ENCODE peak calls at places on chromosomes 1 and 21, in ten cellular contexts. One of them, this sample, is unnamed.
A peak's percentile ranks its signal among the peaks of the same experiment; 100 is the strongest.

GRCh38 chr1:235867903-235868469 is 1.3 kb upstream of the LYST start:
- DNase-seq in Daoy: no peak
- DNase-seq in HEK293T: no peak
- DNase-seq in epithelial cell of esophagus: no peak
- DNase-seq in activated CD8-positive, alpha-beta memory T cell treated with anti-CD3 and anti-CD28 coated beads for 1 hour: peak; percentile 27
- DNase-seq in caudate nucleus: no peak
- DNase-seq in NCI-H1092: no peak
- DNase-seq in BE2C: no peak
- DNase-seq in glutamatergic neuron: no peak
- DNase-seq in PC-3: no peak
- DNase-seq in this sample: peak; percentile 56

GRCh38 chr1:8572106-8572505 is 245.3 kb downstream of the RERE start:
- DNase-seq in Daoy: no peak
- DNase-seq in HEK293T: no peak
- DNase-seq in epithelial cell of esophagus: peak; percentile 11
- DNase-seq in activated CD8-positive, alpha-beta memory T cell treated with anti-CD3 and anti-CD28 coated beads for 1 hour: no peak
- DNase-seq in caudate nucleus: no peak
- DNase-seq in NCI-H1092: no peak
- DNase-seq in BE2C: no peak
- DNase-seq in glutamatergic neuron: no peak
- DNase-seq in PC-3: no peak
- DNase-seq in this sample: no peak

GRCh38 chr1:214135886-214136285 is 145.1 kb upstream of the SMYD2 start:
- DNase-seq in Daoy: peak; percentile 19
- DNase-seq in HEK293T: no peak
- DNase-seq in epithelial cell of esophagus: no peak
- DNase-seq in activated CD8-positive, alpha-beta memory T cell treated with anti-CD3 and anti-CD28 coated beads for 1 hour: no peak
- DNase-seq in caudate nucleus: no peak
- DNase-seq in NCI-H1092: no peak
- DNase-seq in BE2C: no peak
- DNase-seq in glutamatergic neuron: no peak
- DNase-seq in PC-3: no peak
- DNase-seq in this sample: no peak

GRCh38 chr1:14968251-14968812 is 185.2 kb upstream of the TMEM51 start:
- DNase-seq in Daoy: peak; percentile 77
- DNase-seq in HEK293T: no peak
- DNase-seq in epithelial cell of esophagus: peak; percentile 76
- DNase-seq in activated CD8-positive, alpha-beta memory T cell treated with anti-CD3 and anti-CD28 coated beads for 1 hour: no peak
- DNase-seq in caudate nucleus: peak; percentile 55
- DNase-seq in NCI-H1092: no peak
- DNase-seq in BE2C: no peak
- DNase-seq in glutamatergic neuron: peak; percentile 47
- DNase-seq in PC-3: peak; percentile 75
- DNase-seq in this sample: no peak

GRCh38 chr1:32275424-32275823 is 16.5 kb upstream of the HDAC1 start:
- DNase-seq in Daoy: no peak
- DNase-seq in HEK293T: no peak
- DNase-seq in epithelial cell of esophagus: peak; percentile 63
- DNase-seq in activated CD8-positive, alpha-beta memory T cell treated with anti-CD3 and anti-CD28 coated beads for 1 hour: no peak
- DNase-seq in caudate nucleus: no peak
- DNase-seq in NCI-H1092: no peak
- DNase-seq in BE2C: no peak
- DNase-seq in glutamatergic neuron: peak; percentile 29
- DNase-seq in PC-3: no peak
- DNase-seq in this sample: no peak

GRCh38 chr1:201223852-201224670 is 33.4 kb downstream of the IGFN1 start:
- DNase-seq in Daoy: no peak
- DNase-seq in HEK293T: no peak
- DNase-seq in epithelial cell of esophagus: no peak
- DNase-seq in activated CD8-positive, alpha-beta memory T cell treated with anti-CD3 and anti-CD28 coated beads for 1 hour: no peak
- DNase-seq in caudate nucleus: no peak
- DNase-seq in NCI-H1092: no peak
- DNase-seq in BE2C: no peak
- DNase-seq in glutamatergic neuron: no peak
- DNase-seq in PC-3: no peak
- DNase-seq in this sample: no peak

GRCh38 chr1:167132306-167133010 is 38.6 kb downstream of the STYXL2 start:
- DNase-seq in Daoy: no peak
- DNase-seq in HEK293T: no peak
- DNase-seq in epithelial cell of esophagus: no peak
- DNase-seq in activated CD8-positive, alpha-beta memory T cell treated with anti-CD3 and anti-CD28 coated beads for 1 hour: no peak
- DNase-seq in caudate nucleus: no peak
- DNase-seq in NCI-H1092: no peak
- DNase-seq in BE2C: no peak
- DNase-seq in glutamatergic neuron: no peak
- DNase-seq in PC-3: no peak
- DNase-seq in this sample: no peak

GRCh38 chr21:43196789-43197188 is 28.0 kb downstream of the CRYAA start:
- DNase-seq in Daoy: no peak
- DNase-seq in HEK293T: no peak
- DNase-seq in epithelial cell of esophagus: peak; percentile 86
- DNase-seq in activated CD8-positive, alpha-beta memory T cell treated with anti-CD3 and anti-CD28 coated beads for 1 hour: no peak
- DNase-seq in caudate nucleus: no peak
- DNase-seq in NCI-H1092: no peak
- DNase-seq in BE2C: no peak
- DNase-seq in glutamatergic neuron: no peak
- DNase-seq in PC-3: peak; percentile 75
- DNase-seq in this sample: no peak

GRCh38 chr21:44054710-44055109 is 42.6 kb downstream of the TRAPPC10 start:
- DNase-seq in Daoy: no peak
- DNase-seq in HEK293T: no peak
- DNase-seq in epithelial cell of esophagus: no peak
- DNase-seq in activated CD8-positive, alpha-beta memory T cell treated with anti-CD3 and anti-CD28 coated beads for 1 hour: no peak
- DNase-seq in caudate nucleus: no peak
- DNase-seq in NCI-H1092: no peak
- DNase-seq in BE2C: no peak
- DNase-seq in glutamatergic neuron: no peak
- DNase-seq in PC-3: no peak
- DNase-seq in this sample: no peak

GRCh38 chr1:247146671-247147070 is 25.1 kb downstream of the ZNF124 start:
- DNase-seq in Daoy: no peak
- DNase-seq in HEK293T: peak; percentile 6
- DNase-seq in epithelial cell of esophagus: no peak
- DNase-seq in activated CD8-positive, alpha-beta memory T cell treated with anti-CD3 and anti-CD28 coated beads for 1 hour: no peak
- DNase-seq in caudate nucleus: no peak
- DNase-seq in NCI-H1092: no peak
- DNase-seq in BE2C: no peak
- DNase-seq in glutamatergic neuron: no peak
- DNase-seq in PC-3: no peak
- DNase-seq in this sample: no peak

GRCh38 chr1:66606359-66607142 is 72.6 kb downstream of the SGIP1 start:
- DNase-seq in Daoy: no peak
- DNase-seq in HEK293T: no peak
- DNase-seq in epithelial cell of esophagus: no peak
- DNase-seq in activated CD8-positive, alpha-beta memory T cell treated with anti-CD3 and anti-CD28 coated beads for 1 hour: no peak
- DNase-seq in caudate nucleus: no peak
- DNase-seq in NCI-H1092: no peak
- DNase-seq in BE2C: no peak
- DNase-seq in glutamatergic neuron: no peak
- DNase-seq in PC-3: no peak
- DNase-seq in this sample: no peak

GRCh38 chr1:219703240-219703639 is 90.3 kb upstream of the ZC3H11B start:
- DNase-seq in Daoy: no peak
- DNase-seq in HEK293T: no peak
- DNase-seq in epithelial cell of esophagus: no peak
- DNase-seq in activated CD8-positive, alpha-beta memory T cell treated with anti-CD3 and anti-CD28 coated beads for 1 hour: no peak
- DNase-seq in caudate nucleus: no peak
- DNase-seq in NCI-H1092: no peak
- DNase-seq in BE2C: no peak
- DNase-seq in glutamatergic neuron: no peak
- DNase-seq in PC-3: no peak
- DNase-seq in this sample: no peak

GRCh38 chr1:112011231-112011630 is 21.8 kb upstream of the KCND3 start:
- DNase-seq in Daoy: peak; percentile 47
- DNase-seq in HEK293T: no peak
- DNase-seq in epithelial cell of esophagus: peak; percentile 65
- DNase-seq in activated CD8-positive, alpha-beta memory T cell treated with anti-CD3 and anti-CD28 coated beads for 1 hour: no peak
- DNase-seq in caudate nucleus: no peak
- DNase-seq in NCI-H1092: no peak
- DNase-seq in BE2C: no peak
- DNase-seq in glutamatergic neuron: no peak
- DNase-seq in PC-3: peak; percentile 51
- DNase-seq in this sample: no peak

GRCh38 chr1:61616830-61617229 is 108.1 kb downstream of the TM2D1 start:
- DNase-seq in Daoy: no peak
- DNase-seq in HEK293T: no peak
- DNase-seq in epithelial cell of esophagus: peak; percentile 50
- DNase-seq in activated CD8-positive, alpha-beta memory T cell treated with anti-CD3 and anti-CD28 coated beads for 1 hour: no peak
- DNase-seq in caudate nucleus: no peak
- DNase-seq in NCI-H1092: no peak
- DNase-seq in BE2C: no peak
- DNase-seq in glutamatergic neuron: no peak
- DNase-seq in PC-3: no peak
- DNase-seq in this sample: no peak

GRCh38 chr1:149879556-149879955 is 19.8 kb upstream of the BOLA1 start:
- DNase-seq in Daoy: no peak
- DNase-seq in HEK293T: no peak
- DNase-seq in epithelial cell of esophagus: no peak
- DNase-seq in activated CD8-positive, alpha-beta memory T cell treated with anti-CD3 and anti-CD28 coated beads for 1 hour: no peak
- DNase-seq in caudate nucleus: no peak
- DNase-seq in NCI-H1092: no peak
- DNase-seq in BE2C: no peak
- DNase-seq in glutamatergic neuron: no peak
- DNase-seq in PC-3: no peak
- DNase-seq in this sample: peak; percentile 53

GRCh38 chr1:228349701-228350171 is 56.9 kb downstream of the TRIM11 start:
- DNase-seq in Daoy: no peak
- DNase-seq in HEK293T: no peak
- DNase-seq in epithelial cell of esophagus: no peak
- DNase-seq in activated CD8-positive, alpha-beta memory T cell treated with anti-CD3 and anti-CD28 coated beads for 1 hour: no peak
- DNase-seq in caudate nucleus: no peak
- DNase-seq in NCI-H1092: no peak
- DNase-seq in BE2C: peak; percentile 3
- DNase-seq in glutamatergic neuron: peak; percentile 10
- DNase-seq in PC-3: no peak
- DNase-seq in this sample: no peak

GRCh38 chr1:238401138-238401537 is 510.4 kb upstream of the ZP4 start:
- DNase-seq in Daoy: no peak
- DNase-seq in HEK293T: no peak
- DNase-seq in epithelial cell of esophagus: no peak
- DNase-seq in activated CD8-positive, alpha-beta memory T cell treated with anti-CD3 and anti-CD28 coated beads for 1 hour: no peak
- DNase-seq in caudate nucleus: no peak
- DNase-seq in NCI-H1092: no peak
- DNase-seq in BE2C: no peak
- DNase-seq in glutamatergic neuron: no peak
- DNase-seq in PC-3: no peak
- DNase-seq in this sample: no peak

GRCh38 chr1:21946836-21947587 is 9.9 kb upstream of the HSPG2 start:
- DNase-seq in Daoy: no peak
- DNase-seq in HEK293T: no peak
- DNase-seq in epithelial cell of esophagus: no peak
- DNase-seq in activated CD8-positive, alpha-beta memory T cell treated with anti-CD3 and anti-CD28 coated beads for 1 hour: no peak
- DNase-seq in caudate nucleus: no peak
- DNase-seq in NCI-H1092: no peak
- DNase-seq in BE2C: no peak
- DNase-seq in glutamatergic neuron: no peak
- DNase-seq in PC-3: no peak
- DNase-seq in this sample: no peak

GRCh38 chr1:16155537-16156410 is at the start of gene EPHA2:
- DNase-seq in Daoy: peak; percentile 97
- DNase-seq in HEK293T: peak; percentile 81
- DNase-seq in epithelial cell of esophagus: peak; percentile 94
- DNase-seq in activated CD8-positive, alpha-beta memory T cell treated with anti-CD3 and anti-CD28 coated beads for 1 hour: no peak
- DNase-seq in caudate nucleus: peak; percentile 50
- DNase-seq in NCI-H1092: no peak
- DNase-seq in BE2C: no peak
- DNase-seq in glutamatergic neuron: peak; percentile 59
- DNase-seq in PC-3: peak; percentile 97
- DNase-seq in this sample: no peak

GRCh38 chr1:153549741-153550397 is 811 bp upstream of the S100A3 start:
- DNase-seq in Daoy: no peak
- DNase-seq in HEK293T: no peak
- DNase-seq in epithelial cell of esophagus: peak; percentile 29
- DNase-seq in activated CD8-positive, alpha-beta memory T cell treated with anti-CD3 and anti-CD28 coated beads for 1 hour: no peak
- DNase-seq in caudate nucleus: no peak
- DNase-seq in NCI-H1092: no peak
- DNase-seq in BE2C: no peak
- DNase-seq in glutamatergic neuron: no peak
- DNase-seq in PC-3: no peak
- DNase-seq in this sample: no peak

GRCh38 chr1:243882276-243882675 is 32.2 kb upstream of the AKT3 start:
- DNase-seq in Daoy: peak; percentile 8
- DNase-seq in HEK293T: no peak
- DNase-seq in epithelial cell of esophagus: peak; percentile 22
- DNase-seq in activated CD8-positive, alpha-beta memory T cell treated with anti-CD3 and anti-CD28 coated beads for 1 hour: no peak
- DNase-seq in caudate nucleus: no peak
- DNase-seq in NCI-H1092: no peak
- DNase-seq in BE2C: no peak
- DNase-seq in glutamatergic neuron: no peak
- DNase-seq in PC-3: peak; percentile 34
- DNase-seq in this sample: no peak

GRCh38 chr1:37574834-37575479 is 18.2 kb downstream of the DNALI1 start:
- DNase-seq in Daoy: peak; percentile 62
- DNase-seq in HEK293T: no peak
- DNase-seq in epithelial cell of esophagus: peak; percentile 22
- DNase-seq in activated CD8-positive, alpha-beta memory T cell treated with anti-CD3 and anti-CD28 coated beads for 1 hour: no peak
- DNase-seq in caudate nucleus: no peak
- DNase-seq in NCI-H1092: no peak
- DNase-seq in BE2C: no peak
- DNase-seq in glutamatergic neuron: no peak
- DNase-seq in PC-3: peak; percentile 90
- DNase-seq in this sample: peak; percentile 35

GRCh38 chr21:15000076-15000475 is 64.7 kb downstream of the NRIP1 start:
- DNase-seq in Daoy: peak; percentile 35
- DNase-seq in HEK293T: no peak
- DNase-seq in epithelial cell of esophagus: no peak
- DNase-seq in activated CD8-positive, alpha-beta memory T cell treated with anti-CD3 and anti-CD28 coated beads for 1 hour: no peak
- DNase-seq in caudate nucleus: no peak
- DNase-seq in NCI-H1092: no peak
- DNase-seq in BE2C: no peak
- DNase-seq in glutamatergic neuron: no peak
- DNase-seq in PC-3: peak; percentile 50
- DNase-seq in this sample: no peak

GRCh38 chr1:21937372-21938121 is 437 bp upstream of the HSPG2 start:
- DNase-seq in Daoy: peak; percentile 85
- DNase-seq in HEK293T: peak; percentile 92
- DNase-seq in epithelial cell of esophagus: peak; percentile 79
- DNase-seq in activated CD8-positive, alpha-beta memory T cell treated with anti-CD3 and anti-CD28 coated beads for 1 hour: peak; percentile 54
- DNase-seq in caudate nucleus: peak; percentile 82
- DNase-seq in NCI-H1092: peak; percentile 49
- DNase-seq in BE2C: peak; percentile 72
- DNase-seq in glutamatergic neuron: peak; percentile 81
- DNase-seq in PC-3: peak; percentile 84
- DNase-seq in this sample: peak; percentile 59

GRCh38 chr1:53557369-53557768 is 98.2 kb downstream of the DMRTB1 start:
- DNase-seq in Daoy: no peak
- DNase-seq in HEK293T: no peak
- DNase-seq in epithelial cell of esophagus: no peak
- DNase-seq in activated CD8-positive, alpha-beta memory T cell treated with anti-CD3 and anti-CD28 coated beads for 1 hour: no peak
- DNase-seq in caudate nucleus: no peak
- DNase-seq in NCI-H1092: no peak
- DNase-seq in BE2C: no peak
- DNase-seq in glutamatergic neuron: peak; percentile 10
- DNase-seq in PC-3: no peak
- DNase-seq in this sample: no peak

GRCh38 chr1:65418522-65419185 is 1.8 kb upstream of the LEPR start:
- DNase-seq in Daoy: no peak
- DNase-seq in HEK293T: no peak
- DNase-seq in epithelial cell of esophagus: peak; percentile 64
- DNase-seq in activated CD8-positive, alpha-beta memory T cell treated with anti-CD3 and anti-CD28 coated beads for 1 hour: no peak
- DNase-seq in caudate nucleus: no peak
- DNase-seq in NCI-H1092: no peak
- DNase-seq in BE2C: no peak
- DNase-seq in glutamatergic neuron: no peak
- DNase-seq in PC-3: peak; percentile 31
- DNase-seq in this sample: no peak

GRCh38 chr1:228988655-228989054 is 253.4 kb downstream of the RHOU start:
- DNase-seq in Daoy: no peak
- DNase-seq in HEK293T: no peak
- DNase-seq in epithelial cell of esophagus: no peak
- DNase-seq in activated CD8-positive, alpha-beta memory T cell treated with anti-CD3 and anti-CD28 coated beads for 1 hour: no peak
- DNase-seq in caudate nucleus: no peak
- DNase-seq in NCI-H1092: no peak
- DNase-seq in BE2C: no peak
- DNase-seq in glutamatergic neuron: no peak
- DNase-seq in PC-3: no peak
- DNase-seq in this sample: no peak

GRCh38 chr1:25476186-25477097 is 45.7 kb downstream of the MACO1 start:
- DNase-seq in Daoy: no peak
- DNase-seq in HEK293T: no peak
- DNase-seq in epithelial cell of esophagus: peak; percentile 69
- DNase-seq in activated CD8-positive, alpha-beta memory T cell treated with anti-CD3 and anti-CD28 coated beads for 1 hour: no peak
- DNase-seq in caudate nucleus: no peak
- DNase-seq in NCI-H1092: no peak
- DNase-seq in BE2C: no peak
- DNase-seq in glutamatergic neuron: no peak
- DNase-seq in PC-3: no peak
- DNase-seq in this sample: no peak

This sample was measured in CD4-positive, CD25-positive, alpha-beta regulatory T cell.